ENCODE peak calls at places on chromosomes 13 and 19, in five cellular contexts. One of them, this sample, is unnamed.

GRCh38 chr13:50011461-50011860 is 3.8 kb upstream of the KCNRG start:
- DNase-seq in GM04503: no peak
- DNase-seq in anterior cingulate cortex: no peak
- DNase-seq in activated T-helper 9 cell treated with anti-CD3 and anti-CD28 coated beads, Interleukin-2, amount 50 U/mL, for 16 hours: no peak
- DNase-seq in mesothelial cell of epicardium: no peak
- DNase-seq in this sample: no peak

GRCh38 chr13:105972306-105972721 is 563.1 kb downstream of the EFNB2 start:
- DNase-seq in mesothelial cell of epicardium: no peak
- DNase-seq in GM04503: no peak
- DNase-seq in anterior cingulate cortex: no peak
- DNase-seq in activated T-helper 9 cell treated with anti-CD3 and anti-CD28 coated beads, Interleukin-2, amount 50 U/mL, for 16 hours: no peak
- DNase-seq in this sample: no peak

GRCh38 chr13:25584975-25585374 is 213.2 kb downstream of the ATP8A2 start:
- DNase-seq in GM04503: no peak
- DNase-seq in mesothelial cell of epicardium: no peak
- DNase-seq in anterior cingulate cortex: no peak
- DNase-seq in activated T-helper 9 cell treated with anti-CD3 and anti-CD28 coated beads, Interleukin-2, amount 50 U/mL, for 16 hours: no peak
- DNase-seq in this sample: no peak

GRCh38 chr13:34294483-34295129 is 476.7 kb downstream of the RFC3 start:
- DNase-seq in GM04503: no peak
- DNase-seq in anterior cingulate cortex: no peak
- DNase-seq in activated T-helper 9 cell treated with anti-CD3 and anti-CD28 coated beads, Interleukin-2, amount 50 U/mL, for 16 hours: no peak
- DNase-seq in mesothelial cell of epicardium: no peak
- DNase-seq in this sample: no peak

GRCh38 chr19:36686365-36687213 is 823 bp upstream of the ZNF567 start:
- DNase-seq in mesothelial cell of epicardium: no peak
- DNase-seq in activated T-helper 9 cell treated with anti-CD3 and anti-CD28 coated beads, Interleukin-2, amount 50 U/mL, for 16 hours: no peak
- DNase-seq in anterior cingulate cortex: peak; percentile 43
- DNase-seq in GM04503: no peak
- DNase-seq in this sample: peak; percentile 7

GRCh38 chr13:73000027-73000674 is 58.7 kb upstream of the KLF5 start:
- DNase-seq in anterior cingulate cortex: no peak
- DNase-seq in activated T-helper 9 cell treated with anti-CD3 and anti-CD28 coated beads, Interleukin-2, amount 50 U/mL, for 16 hours: no peak
- DNase-seq in GM04503: no peak
- DNase-seq in mesothelial cell of epicardium: no peak
- DNase-seq in this sample: no peak

GRCh38 chr19:28468701-28469459 is 744.1 kb downstream of the UQCRFS1 start:
- DNase-seq in GM04503: no peak
- DNase-seq in anterior cingulate cortex: no peak
- DNase-seq in mesothelial cell of epicardium: no peak
- DNase-seq in activated T-helper 9 cell treated with anti-CD3 and anti-CD28 coated beads, Interleukin-2, amount 50 U/mL, for 16 hours: no peak
- DNase-seq in this sample: no peak

GRCh38 chr13:38494445-38494844 is 144.8 kb downstream of the UFM1 start:
- DNase-seq in GM04503: no peak
- DNase-seq in mesothelial cell of epicardium: no peak
- DNase-seq in activated T-helper 9 cell treated with anti-CD3 and anti-CD28 coated beads, Interleukin-2, amount 50 U/mL, for 16 hours: no peak
- DNase-seq in anterior cingulate cortex: no peak
- DNase-seq in this sample: no peak

GRCh38 chr13:109093988-109094387 is 464.6 kb downstream of the MYO16 start:
- DNase-seq in activated T-helper 9 cell treated with anti-CD3 and anti-CD28 coated beads, Interleukin-2, amount 50 U/mL, for 16 hours: no peak
- DNase-seq in anterior cingulate cortex: no peak
- DNase-seq in GM04503: no peak
- DNase-seq in mesothelial cell of epicardium: no peak
- DNase-seq in this sample: no peak

GRCh38 chr13:35769812-35770211 is 293.3 kb upstream of the MAB21L1 start:
- DNase-seq in anterior cingulate cortex: no peak
- DNase-seq in activated T-helper 9 cell treated with anti-CD3 and anti-CD28 coated beads, Interleukin-2, amount 50 U/mL, for 16 hours: no peak
- DNase-seq in GM04503: peak; percentile 24
- DNase-seq in mesothelial cell of epicardium: no peak
- DNase-seq in this sample: no peak

GRCh38 chr13:38819053-38819452 is 132.2 kb downstream of the FREM2 start:
- DNase-seq in mesothelial cell of epicardium: no peak
- DNase-seq in anterior cingulate cortex: no peak
- DNase-seq in GM04503: no peak
- DNase-seq in activated T-helper 9 cell treated with anti-CD3 and anti-CD28 coated beads, Interleukin-2, amount 50 U/mL, for 16 hours: no peak
- DNase-seq in this sample: no peak

GRCh38 chr19:29569038-29569911 is 36.8 kb upstream of the POP4 start:
- DNase-seq in GM04503: no peak
- DNase-seq in anterior cingulate cortex: no peak
- DNase-seq in mesothelial cell of epicardium: peak; percentile 11
- DNase-seq in activated T-helper 9 cell treated with anti-CD3 and anti-CD28 coated beads, Interleukin-2, amount 50 U/mL, for 16 hours: no peak
- DNase-seq in this sample: no peak

GRCh38 chr19:41309225-41310030 is 544 bp upstream of the CCDC97 start:
- DNase-seq in mesothelial cell of epicardium: no peak
- DNase-seq in GM04503: no peak
- DNase-seq in anterior cingulate cortex: no peak
- DNase-seq in activated T-helper 9 cell treated with anti-CD3 and anti-CD28 coated beads, Interleukin-2, amount 50 U/mL, for 16 hours: no peak
- DNase-seq in this sample: no peak

GRCh38 chr13:76764429-76764828 is 121.8 kb downstream of the KCTD12 start:
- DNase-seq in mesothelial cell of epicardium: no peak
- DNase-seq in GM04503: no peak
- DNase-seq in activated T-helper 9 cell treated with anti-CD3 and anti-CD28 coated beads, Interleukin-2, amount 50 U/mL, for 16 hours: no peak
- DNase-seq in anterior cingulate cortex: no peak
- DNase-seq in this sample: no peak

GRCh38 chr13:46354143-46355087 is 32.6 kb downstream of the RUBCNL start:
- DNase-seq in activated T-helper 9 cell treated with anti-CD3 and anti-CD28 coated beads, Interleukin-2, amount 50 U/mL, for 16 hours: no peak
- DNase-seq in anterior cingulate cortex: no peak
- DNase-seq in GM04503: peak; percentile 96
- DNase-seq in mesothelial cell of epicardium: no peak
- DNase-seq in this sample: no peak

GRCh38 chr13:110008816-110009215 is 222.4 kb upstream of the IRS2 start:
- DNase-seq in mesothelial cell of epicardium: no peak
- DNase-seq in GM04503: no peak
- DNase-seq in activated T-helper 9 cell treated with anti-CD3 and anti-CD28 coated beads, Interleukin-2, amount 50 U/mL, for 16 hours: no peak
- DNase-seq in anterior cingulate cortex: no peak
- DNase-seq in this sample: no peak

GRCh38 chr19:45437328-45437727 is 13.6 kb upstream of the ERCC1 start:
- DNase-seq in GM04503: no peak
- DNase-seq in mesothelial cell of epicardium: no peak
- DNase-seq in anterior cingulate cortex: no peak
- DNase-seq in activated T-helper 9 cell treated with anti-CD3 and anti-CD28 coated beads, Interleukin-2, amount 50 U/mL, for 16 hours: no peak
- DNase-seq in this sample: no peak

GRCh38 chr13:106109391-106109791 is 426.1 kb downstream of the EFNB2 start:
- DNase-seq in anterior cingulate cortex: no peak
- DNase-seq in activated T-helper 9 cell treated with anti-CD3 and anti-CD28 coated beads, Interleukin-2, amount 50 U/mL, for 16 hours: no peak
- DNase-seq in mesothelial cell of epicardium: no peak
- DNase-seq in GM04503: peak; percentile 79
- DNase-seq in this sample: no peak

GRCh38 chr13:38399540-38399939 is 49.9 kb downstream of the UFM1 start:
- DNase-seq in GM04503: no peak
- DNase-seq in activated T-helper 9 cell treated with anti-CD3 and anti-CD28 coated beads, Interleukin-2, amount 50 U/mL, for 16 hours: no peak
- DNase-seq in anterior cingulate cortex: no peak
- DNase-seq in mesothelial cell of epicardium: no peak
- DNase-seq in this sample: no peak

GRCh38 chr19:1105217-1105872 is 1.6 kb downstream of the GPX4 start:
- DNase-seq in mesothelial cell of epicardium: peak; percentile 61
- DNase-seq in anterior cingulate cortex: no peak
- DNase-seq in activated T-helper 9 cell treated with anti-CD3 and anti-CD28 coated beads, Interleukin-2, amount 50 U/mL, for 16 hours: no peak
- DNase-seq in GM04503: no peak
- DNase-seq in this sample: no peak

GRCh38 chr13:79647518-79647917 is 166.6 kb downstream of the NDFIP2 start:
- DNase-seq in mesothelial cell of epicardium: no peak
- DNase-seq in activated T-helper 9 cell treated with anti-CD3 and anti-CD28 coated beads, Interleukin-2, amount 50 U/mL, for 16 hours: no peak
- DNase-seq in GM04503: no peak
- DNase-seq in anterior cingulate cortex: no peak
- DNase-seq in this sample: peak; percentile 79

GRCh38 chr19:16233836-16234551 is 36.3 kb downstream of the AP1M1 start:
- DNase-seq in mesothelial cell of epicardium: no peak
- DNase-seq in activated T-helper 9 cell treated with anti-CD3 and anti-CD28 coated beads, Interleukin-2, amount 50 U/mL, for 16 hours: no peak
- DNase-seq in anterior cingulate cortex: no peak
- DNase-seq in GM04503: no peak
- DNase-seq in this sample: no peak

GRCh38 chr19:3554254-3555083 is 2.9 kb downstream of the MFSD12 start:
- DNase-seq in anterior cingulate cortex: no peak
- DNase-seq in mesothelial cell of epicardium: no peak
- DNase-seq in activated T-helper 9 cell treated with anti-CD3 and anti-CD28 coated beads, Interleukin-2, amount 50 U/mL, for 16 hours: no peak
- DNase-seq in GM04503: no peak
- DNase-seq in this sample: no peak

GRCh38 chr19:36719687-36720556 is 32.5 kb downstream of the ZNF567 start:
- DNase-seq in mesothelial cell of epicardium: no peak
- DNase-seq in GM04503: no peak
- DNase-seq in anterior cingulate cortex: no peak
- DNase-seq in activated T-helper 9 cell treated with anti-CD3 and anti-CD28 coated beads, Interleukin-2, amount 50 U/mL, for 16 hours: no peak
- DNase-seq in this sample: no peak

GRCh38 chr19:49200238-49200862 is 42.8 kb downstream of the TRPM4 start:
- DNase-seq in GM04503: no peak
- DNase-seq in anterior cingulate cortex: no peak
- DNase-seq in mesothelial cell of epicardium: no peak
- DNase-seq in activated T-helper 9 cell treated with anti-CD3 and anti-CD28 coated beads, Interleukin-2, amount 50 U/mL, for 16 hours: no peak
- DNase-seq in this sample: peak; percentile 72

GRCh38 chr13:83824561-83824960 is 57.7 kb downstream of the SLITRK1 start:
- DNase-seq in mesothelial cell of epicardium: no peak
- DNase-seq in GM04503: no peak
- DNase-seq in activated T-helper 9 cell treated with anti-CD3 and anti-CD28 coated beads, Interleukin-2, amount 50 U/mL, for 16 hours: no peak
- DNase-seq in anterior cingulate cortex: no peak
- DNase-seq in this sample: no peak

GRCh38 chr19:54388001-54388802 is 23.5 kb upstream of the LAIR1 start:
- DNase-seq in mesothelial cell of epicardium: no peak
- DNase-seq in GM04503: no peak
- DNase-seq in activated T-helper 9 cell treated with anti-CD3 and anti-CD28 coated beads, Interleukin-2, amount 50 U/mL, for 16 hours: no peak
- DNase-seq in anterior cingulate cortex: no peak
- DNase-seq in this sample: no peak